ENCODE peak calls at places on chromosomes 2 and 18, in four cellular contexts. L is right lobe of liver; W is naive thymus-derived CD4-positive, alpha-beta T cell; X is cardiac muscle cell. Z is an unnamed sample.

GRCh38 chr2:232260075-232260474 is 118.5 kb upstream of the ALPP start:
- DNase-seq in W (no peak), L (no peak), X (peak; percentile 28), Z (no peak)

GRCh38 chr2:30249354-30249753 is 18.0 kb downstream of the LBH start:
- DNase-seq in X (no peak), L (no peak), W (no peak), Z (no peak)

GRCh38 chr2:237616373-237617304 is 10.7 kb upstream of the LRRFIP1 start:
- DNase-seq in X (no peak), L (no peak), W (no peak), Z (no peak)

GRCh38 chr18:48133675-48134251 is 203.3 kb upstream of the SMAD2 start:
- DNase-seq in W (no peak), L (peak; percentile 37), X (no peak), Z (no peak)

GRCh38 chr2:222423632-222424280 is 587 bp upstream of the SGPP2 start:
- DNase-seq in L (no peak), X (no peak), W (no peak), Z (no peak)

GRCh38 chr2:242098445-242099128 is 229.1 kb downstream of the RTP5 start:
- DNase-seq in X (no peak), L (no peak), W (no peak), Z (no peak)

GRCh38 chr2:205270689-205271088 is 411.6 kb upstream of the NRP2 start:
- DNase-seq in L (no peak), X (peak; percentile 14), W (no peak), Z (no peak)

GRCh38 chr18:48408727-48409590 is at the start of gene ZBTB7C:
- DNase-seq in W (no peak), X (peak; percentile 85), L (peak; percentile 59), Z (no peak)

GRCh38 chr2:221674446-221674845 is 102.3 kb upstream of the EPHA4 start:
- DNase-seq in L (no peak), W (no peak), X (no peak), Z (no peak)

GRCh38 chr2:171564463-171564862 is 42.2 kb downstream of the CYBRD1 start:
- DNase-seq in X (no peak), L (no peak), W (no peak), Z (no peak)

GRCh38 chr2:131120815-131121317 is 15.7 kb downstream of the PLEKHB2 start:
- DNase-seq in W (no peak), L (no peak), X (no peak), Z (no peak)

GRCh38 chr2:20182241-20182931 is 42.5 kb downstream of the SDC1 start:
- DNase-seq in W (no peak), X (no peak), L (peak; percentile 97), Z (peak; percentile 42)

GRCh38 chr2:165961818-165962217 is 8.2 kb upstream of the TTC21B start:
- DNase-seq in X (no peak), L (no peak), W (no peak), Z (no peak)

GRCh38 chr2:209125291-209125690 is 298.6 kb upstream of the MAP2 start:
- DNase-seq in W (no peak), L (no peak), X (no peak), Z (no peak)

GRCh38 chr2:189350515-189351209 is 90.6 kb upstream of the WDR75 start:
- DNase-seq in W (no peak), X (no peak), L (no peak), Z (no peak)

GRCh38 chr2:161044095-161044874 is 115.9 kb upstream of the TANK start:
- DNase-seq in X (no peak), W (no peak), L (no peak), Z (no peak)

GRCh38 chr2:239230318-239231052 is 170.3 kb downstream of the HDAC4 start:
- DNase-seq in X (no peak), W (no peak), L (no peak), Z (no peak)

GRCh38 chr2:70705160-70705850 is 62.7 kb downstream of the ADD2 start:
- DNase-seq in W (no peak), L (peak; percentile 26), X (no peak), Z (no peak)

GRCh38 chr2:125172181-125172580 is 1147.1 kb downstream of the CNTNAP5 start:
- DNase-seq in L (no peak), W (no peak), X (no peak), Z (no peak)

GRCh38 chr18:79664525-79665125 is 15.0 kb upstream of the CTDP1 start:
- DNase-seq in X (no peak), W (no peak), L (no peak), Z (peak; percentile 64)

DNA sequence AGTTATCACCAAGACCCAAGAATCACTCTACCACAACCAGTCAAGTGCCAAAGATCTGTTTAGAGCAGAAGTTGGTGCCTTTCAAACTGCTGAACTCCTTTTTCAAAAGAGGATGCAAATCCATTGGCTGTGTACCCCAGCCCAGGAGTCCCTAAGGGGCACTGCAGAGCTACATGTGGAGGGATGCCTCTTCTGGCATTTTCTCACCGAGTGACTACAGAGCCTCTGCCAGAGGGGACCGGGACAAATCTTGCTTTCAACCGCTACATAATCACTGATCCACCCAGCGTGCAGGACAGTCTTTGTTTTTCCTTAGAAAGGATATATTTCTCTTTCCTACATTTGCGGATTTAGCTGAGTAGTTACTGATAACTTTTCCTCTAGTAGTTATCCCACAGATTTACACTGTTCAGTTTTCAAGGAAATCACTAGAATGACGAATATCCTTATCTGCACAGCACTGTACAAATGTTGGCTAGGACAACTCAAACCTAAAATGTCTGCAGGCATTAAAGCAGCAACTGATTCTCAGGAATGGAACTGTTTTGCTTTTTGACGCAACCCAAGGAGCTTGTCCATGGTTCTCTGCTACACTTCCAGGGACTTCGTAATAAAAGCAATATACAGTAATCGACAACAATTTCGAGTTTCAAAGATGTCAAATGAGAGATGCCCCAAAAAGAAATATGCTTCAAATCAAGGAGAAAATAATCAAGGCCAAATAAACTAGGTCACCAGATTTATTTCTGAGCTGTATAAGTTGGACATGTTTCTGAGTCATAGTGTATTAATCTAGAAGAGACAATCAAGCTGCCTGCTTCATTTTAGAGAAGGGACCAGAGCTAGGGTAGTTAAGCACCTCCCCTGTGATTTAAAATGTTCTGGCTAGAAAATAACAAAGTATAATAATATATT is 24.1 kb downstream of the EPB41L3 start:
- DNase-seq in W (no peak), L (no peak), X (no peak), Z (no peak)
- H3K27ac ChIP-seq in W (no peak overlapping the region), L (no peak overlapping the region), X (no peak overlapping the region), Z (no peak overlapping the region)

GRCh38 chr2:173198338-173198737 is 122.7 kb downstream of the MAP3K20 start:
- DNase-seq in L (no peak), W (no peak), X (no peak), Z (no peak)

GRCh38 chr2:173196638-173197037 is 121.0 kb downstream of the MAP3K20 start:
- DNase-seq in X (peak; percentile 17), L (no peak), W (no peak), Z (no peak)

GRCh38 chr2:173195100-173195499 is 119.5 kb downstream of the MAP3K20 start:
- DNase-seq in X (no peak), W (no peak), L (no peak), Z (no peak)

GRCh38 chr2:173193925-173194324 is 118.3 kb downstream of the MAP3K20 start:
- DNase-seq in W (no peak), L (no peak), X (no peak), Z (no peak)

GRCh38 chr2:173196080-173196479 is 120.4 kb downstream of the MAP3K20 start:
- DNase-seq in X (no peak), W (no peak), L (no peak), Z (no peak)
- H3K27ac ChIP-seq in X (peak overlapping the region; percentile 80), W (no peak overlapping the region), L (no peak overlapping the region), Z (peak overlapping the region; percentile 89)

DNA sequence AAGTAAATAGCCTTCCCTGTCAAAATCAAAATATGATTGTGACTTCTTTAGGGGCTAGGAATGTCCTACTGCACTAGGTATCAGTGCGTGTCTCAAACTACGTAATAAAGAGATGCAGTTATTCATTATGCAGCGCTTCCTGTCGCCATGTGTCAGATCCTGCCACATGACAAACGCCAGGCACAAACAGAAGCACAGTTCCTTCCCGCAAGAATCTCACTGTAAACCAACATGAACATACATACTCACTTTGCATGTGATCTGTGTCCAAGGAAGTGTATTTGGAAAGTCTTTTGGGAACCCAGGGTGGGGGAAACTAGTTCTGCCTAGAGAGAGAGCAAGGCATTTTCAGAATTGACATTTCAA is 599.9 kb downstream of the RNF144A start:
- DNase-seq in X (peak; percentile 13), L (no peak), W (no peak), Z (no peak)
- H3K27ac ChIP-seq in X (no peak overlapping the region), L (no peak overlapping the region), W (peak overlapping the region; percentile 35), Z (no peak overlapping the region)

DNA sequence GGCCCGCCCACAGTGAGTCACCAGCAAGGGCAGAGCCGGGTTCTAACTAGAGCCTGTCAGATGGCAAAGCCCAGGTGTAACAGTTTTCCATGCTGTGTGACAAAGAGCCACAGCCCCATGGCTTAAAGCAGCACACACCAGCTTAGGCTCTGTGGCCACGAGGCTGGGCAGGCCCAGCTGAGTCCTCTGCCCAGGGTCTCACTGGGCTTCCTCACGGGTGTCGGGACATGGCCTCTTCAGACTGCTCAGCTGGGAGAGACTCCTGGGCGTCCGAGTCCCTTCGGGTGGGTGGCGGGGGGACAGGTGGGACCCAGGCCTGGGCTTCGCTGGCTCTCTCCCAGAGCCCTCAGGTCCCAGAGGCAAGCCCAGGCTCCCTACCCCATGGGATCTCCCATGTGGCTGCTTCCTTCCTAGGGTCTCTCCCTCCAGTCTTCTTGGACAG is 108.5 kb upstream of the OTOS start:
- DNase-seq in L (no peak), X (no peak), W (no peak), Z (no peak)
- H3K27ac ChIP-seq in L (no peak overlapping the region), X (no peak overlapping the region), W (no peak overlapping the region), Z (no peak overlapping the region)

DNA sequence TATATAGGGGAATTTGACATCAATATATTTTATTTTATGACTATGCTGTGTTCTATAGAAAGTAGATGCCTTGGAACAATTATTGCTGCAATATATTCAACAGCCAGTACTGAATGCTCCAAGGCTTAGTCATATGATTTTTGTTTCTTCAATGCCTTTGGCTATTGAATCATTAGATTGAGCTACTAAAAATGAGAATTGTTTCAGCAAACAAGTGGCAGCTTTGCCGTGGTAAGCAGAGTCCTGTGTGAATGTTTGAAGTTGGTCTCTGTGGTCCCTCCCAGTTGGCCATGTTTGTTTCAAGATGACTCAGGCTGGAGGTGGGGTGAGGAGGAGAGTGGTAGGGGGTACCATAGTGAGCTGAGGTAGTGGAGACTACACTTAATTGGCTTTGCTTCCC is 198.6 kb upstream of the EPAS1 start:
- DNase-seq in W (no peak), L (no peak), X (no peak), Z (no peak)
- H3K27ac ChIP-seq in W (no peak overlapping the region), L (peak overlapping the region; percentile 16), X (no peak overlapping the region), Z (no peak overlapping the region)

Z was measured in Panc1.